ENCODE peak calls at places on chromosomes 16 and 17, in four cellular contexts. L, I, W and B are unnamed samples.

GRCh38 chr17:60896996-60897395 is 219.3 kb downstream of the BCAS3 start:
- DNase-seq in I (no peak), L (no peak), W (no peak), B (no peak)

GRCh38 chr17:45020354-45021138 is 30.9 kb downstream of the DCAKD start:
- DNase-seq in W (no peak), L (no peak), I (no peak), B (no peak)

GRCh38 chr17:3685174-3685812 is 10.7 kb downstream of the P2RX5 start:
- DNase-seq in W (no peak), I (no peak), L (no peak), B (no peak)

GRCh38 chr17:51397361-51398127 is 137.2 kb downstream of the UTP18 start:
- DNase-seq in I (no peak), W (no peak), L (no peak), B (no peak)

GRCh38 chr17:36133629-36134259 is 30.1 kb downstream of the CCL4 start:
- DNase-seq in I (no peak), L (no peak), W (no peak), B (peak; percentile 81)

GRCh38 chr17:38434178-38434665 is 6.0 kb downstream of the ARHGAP23 start:
- DNase-seq in I (no peak), W (no peak), L (no peak), B (no peak)

GRCh38 chr16:70399326-70399725 is 39.6 kb downstream of the ST3GAL2 start:
- DNase-seq in W (no peak), I (no peak), L (no peak), B (no peak)

GRCh38 chr16:54283735-54284318 is 2.8 kb downstream of the IRX3 start:
- DNase-seq in W (no peak), L (no peak), I (no peak), B (no peak)

GRCh38 chr17:82959990-82960418 is 119.4 kb upstream of the METRNL start:
- DNase-seq in W (no peak), L (no peak), I (no peak), B (no peak)

GRCh38 chr16:79850348-79850747 is 249.8 kb upstream of the MAF start:
- DNase-seq in W (no peak), I (no peak), L (no peak), B (no peak)

GRCh38 chr16:77344306-77344705 is 90.5 kb downstream of the ADAMTS18 start:
- DNase-seq in W (no peak), L (no peak), I (no peak), B (no peak)

GRCh38 chr16:56609463-56609921 is 1.1 kb downstream of the MT2A start:
- DNase-seq in W (peak; percentile 87), L (no peak), I (no peak), B (peak; percentile 75)

GRCh38 chr16:56930516-56931252 is 1.3 kb upstream of the HERPUD1 start:
- DNase-seq in W (no peak), I (no peak), L (no peak), B (no peak)

GRCh38 chr17:80109713-80110446 is 8.5 kb downstream of the GAA start:
- DNase-seq in W (no peak), L (no peak), I (no peak), B (no peak)

GRCh38 chr17:8105957-8106398 is 12.3 kb downstream of the ALOXE3 start:
- DNase-seq in W (no peak), I (no peak), L (no peak), B (no peak)

GRCh38 chr17:34781571-34782108 is 179.6 kb downstream of the CCT6B start:
- DNase-seq in I (no peak), W (no peak), L (no peak), B (no peak)

GRCh38 chr16:64754279-64754678 is 367.6 kb downstream of the CDH11 start:
- DNase-seq in L (no peak), I (no peak), W (no peak), B (no peak)

GRCh38 chr16:51989637-51990230 is 557.2 kb downstream of the TOX3 start:
- DNase-seq in I (no peak), W (no peak), L (no peak), B (no peak)

GRCh38 chr17:74807925-74808324 is 31.8 kb upstream of the NAT9 start:
- DNase-seq in I (no peak), W (no peak), L (no peak), B (no peak)

GRCh38 chr17:61984826-61985225 is 57.0 kb upstream of the INTS2 start:
- DNase-seq in L (no peak), I (no peak), W (no peak), B (no peak)

GRCh38 chr17:58516644-58517377 is 2.4 kb upstream of the MTMR4 start:
- DNase-seq in I (no peak), L (no peak), W (no peak), B (peak; percentile 90)

GRCh38 chr17:37570527-37571093 is 38.6 kb downstream of the SYNRG start:
- DNase-seq in L (peak; percentile 60), I (peak; percentile 25), W (no peak), B (peak; percentile 60)

GRCh38 chr17:1627219-1627986 is 1.2 kb downstream of the SLC43A2 start:
- DNase-seq in L (no peak), W (no peak), I (peak; percentile 60), B (no peak)

GRCh38 chr17:42676424-42677011 is at the start of gene PLEKHH3:
- DNase-seq in L (no peak), I (no peak), W (no peak), B (no peak)

GRCh38 chr17:40707720-40708119 is 4.2 kb upstream of the KRT24 start:
- DNase-seq in L (no peak), W (no peak), I (no peak), B (peak; percentile 33)

GRCh38 chr17:29682987-29683386 is 60.3 kb upstream of the CORO6 start:
- DNase-seq in W (no peak), I (no peak), L (no peak), B (no peak)

GRCh38 chr16:88378401-88378800 is 4.4 kb upstream of the ZNF469 start:
- DNase-seq in W (no peak), I (no peak), L (no peak), B (no peak)

DNA sequence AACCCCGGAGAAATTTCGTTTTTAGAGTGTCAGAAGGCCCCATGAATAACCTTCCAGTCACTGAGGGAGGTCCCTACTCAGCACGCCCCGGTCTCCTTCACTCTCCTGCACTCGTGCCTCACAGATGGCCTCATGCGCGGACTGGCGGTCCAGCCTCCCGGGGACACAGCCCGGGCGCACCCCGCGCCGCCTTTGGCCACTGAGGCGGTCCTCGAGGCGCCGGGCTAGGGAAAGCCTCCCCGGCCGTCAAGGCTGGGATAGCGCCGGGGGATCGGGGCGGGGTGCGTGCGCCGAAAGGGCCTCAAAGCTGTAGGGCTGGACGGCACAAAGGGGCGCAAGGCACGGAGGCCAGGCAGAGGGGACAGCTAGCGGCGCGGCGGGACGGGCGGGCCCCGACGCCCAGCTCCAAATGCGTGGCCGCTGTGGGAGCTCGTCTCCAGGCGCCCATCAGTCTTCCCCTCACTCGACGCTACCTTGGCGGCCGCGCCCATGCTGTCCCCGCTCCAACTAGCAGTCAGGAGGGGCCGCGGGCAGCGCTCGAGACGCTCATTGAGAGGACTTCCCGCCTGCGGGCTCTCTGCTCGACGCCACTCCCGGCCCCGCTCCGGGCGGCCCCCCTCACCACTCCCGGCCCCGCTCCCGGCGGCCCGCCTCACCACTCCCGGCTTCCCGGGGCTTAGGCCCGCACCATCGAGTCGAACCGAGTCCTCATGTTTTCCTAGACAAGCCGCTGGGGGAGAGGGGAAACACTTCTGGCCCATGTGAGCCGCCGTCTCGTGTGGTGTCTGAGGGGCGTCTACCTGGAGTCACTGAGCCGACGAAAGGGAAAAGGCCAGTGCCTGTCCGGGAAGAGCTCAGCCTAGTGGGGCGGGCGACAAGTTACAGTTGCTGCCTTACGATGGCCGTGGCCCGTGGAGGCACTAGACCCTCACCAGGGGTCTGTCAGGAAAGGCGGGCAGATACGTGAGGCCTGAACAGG is at the start of gene USP6:
- DNase-seq in L (no peak), W (no peak), I (no peak), B (no peak)
- TF ChIP-seq EZH2 in L (no peak), W (no peak), I (no peak), B (no peak)

GRCh38 chr16:85734311-85735017 is 16.4 kb downstream of the C16orf74 start:
- DNase-seq in L (no peak), W (no peak), I (no peak), B (no peak)

GRCh38 chr16:85733839-85734170 is 17.1 kb downstream of the C16orf74 start:
- DNase-seq in L (peak; percentile 81), W (no peak), I (peak; percentile 95), B (no peak)

GRCh38 chr16:85735946-85736345 is 14.9 kb downstream of the C16orf74 start:
- DNase-seq in L (no peak), I (no peak), W (no peak), B (no peak)

GRCh38 chr16:85736924-85737323 is 14.0 kb downstream of the C16orf74 start:
- DNase-seq in I (no peak), W (no peak), L (no peak), B (no peak)

DNA sequence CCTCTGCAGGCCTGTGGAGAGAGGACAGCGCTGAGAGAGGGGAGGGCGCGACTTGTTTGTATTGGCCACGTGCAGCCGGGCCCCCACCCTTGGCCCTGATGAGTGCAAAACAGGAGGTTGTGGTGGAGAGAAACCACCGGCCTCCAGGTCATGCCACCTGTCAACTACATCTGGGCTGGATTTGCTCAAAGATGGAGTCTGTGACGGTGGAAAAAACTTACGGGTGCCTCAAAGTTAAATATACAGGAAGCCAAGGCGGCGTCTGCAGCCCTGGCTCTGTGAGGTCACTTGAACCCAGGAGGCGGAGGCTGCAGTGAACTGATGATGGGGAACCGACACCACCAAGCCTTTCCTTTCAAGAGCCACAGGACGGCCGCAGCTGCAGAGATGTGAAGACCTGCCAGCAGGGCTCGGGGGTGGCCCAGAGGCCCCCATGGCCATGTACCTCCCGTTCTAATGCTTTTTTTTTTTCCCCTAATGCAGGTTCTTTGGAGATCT is 15.6 kb downstream of the C16orf74 start:
- DNase-seq in W (peak; percentile 43), I (no peak), L (no peak), B (no peak)
- TF ChIP-seq GABPA in W (no peak), I (no peak), L (no peak), B (no peak)

GRCh38 chr17:7019839-7020519 is 2.9 kb upstream of the BCL6B start:
- DNase-seq in W (no peak), L (no peak), I (no peak), B (no peak)

GRCh38 chr17:7016886-7017826 is 4.7 kb downstream of the RNASEK start:
- DNase-seq in I (peak; percentile 45), L (no peak), W (no peak), B (no peak)

GRCh38 chr17:7017827-7018200 is 5.0 kb upstream of the BCL6B start:
- DNase-seq in L (no peak), W (no peak), I (no peak), B (no peak)

GRCh38 chr17:7019406-7019805 is 3.4 kb upstream of the BCL6B start:
- DNase-seq in I (no peak), W (no peak), L (no peak), B (no peak)

DNA sequence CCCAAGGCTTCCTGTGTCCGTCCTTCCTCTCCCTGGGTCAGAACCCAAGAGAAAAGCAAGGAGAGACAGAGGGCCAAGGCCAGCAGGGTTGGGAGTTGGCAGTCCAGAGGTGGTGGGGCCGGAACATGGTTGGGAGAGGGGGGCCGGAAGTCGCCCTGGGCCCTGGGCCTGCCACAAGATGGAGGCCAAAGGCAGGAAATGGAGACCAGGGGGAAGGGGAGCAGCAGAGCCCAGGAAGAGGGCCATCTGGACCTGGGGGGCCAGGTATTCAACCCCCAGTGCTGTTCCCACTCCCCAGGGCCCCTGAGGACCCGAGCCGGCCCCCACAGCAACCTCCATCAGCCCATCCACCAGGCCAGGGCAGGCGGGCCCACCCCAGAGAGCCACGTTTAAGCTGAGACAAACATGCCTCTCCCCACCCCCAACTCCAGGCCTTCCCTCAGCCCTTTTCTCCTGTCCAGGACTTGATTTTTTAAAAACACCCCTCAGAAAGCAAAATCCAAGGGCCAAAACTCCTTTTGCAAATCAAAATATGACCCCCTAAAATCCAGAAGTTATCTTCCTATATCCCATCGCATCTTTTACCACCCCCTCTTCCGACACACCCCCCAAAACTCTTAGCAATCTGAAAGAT is 4.4 kb upstream of the BCL6B start:
- DNase-seq in W (no peak), I (no peak), L (no peak), B (no peak)
- TF ChIP-seq EZH2 in W (no peak), I (no peak), L (no peak), B (no peak)

GRCh38 chr16:59210955-59211541 is 476.9 kb upstream of the GOT2 start:
- DNase-seq in W (no peak), L (peak; percentile 51), I (no peak), B (peak; percentile 92)
- TF ChIP-seq GABPA in W (no peak), L (no peak), I (no peak), B (no peak)